ENCODE peak calls at places on chromosomes 6 and 20, in four cellular contexts. One of them, this sample, is unnamed. For H3K36me3, the result is how much of the 10 kb centered on the place peaks cover.

GRCh38 chr20:4507288-4507719 is 214.4 kb upstream of the PRND start:
- DNase-seq in testis: no peak
- DNase-seq in sigmoid colon: no peak
- DNase-seq in heart right ventricle: no peak
- DNase-seq in this sample: no peak

GRCh38 chr20:43727980-43728590 is 1.3 kb upstream of the GTSF1L start:
- DNase-seq in testis: no peak
- DNase-seq in sigmoid colon: no peak
- DNase-seq in heart right ventricle: no peak
- DNase-seq in this sample: no peak

GRCh38 chr6:35294308-35294945 is 3.2 kb upstream of the DEF6 start:
- DNase-seq in testis: peak
- DNase-seq in sigmoid colon: peak
- DNase-seq in heart right ventricle: no peak
- DNase-seq in this sample: no peak

GRCh38 chr6:29510202-29510601 is 22.4 kb upstream of the MAS1L start:
- DNase-seq in testis: no peak
- DNase-seq in sigmoid colon: no peak
- DNase-seq in heart right ventricle: no peak
- DNase-seq in this sample: no peak

GRCh38 chr6:144296973-144297372 is 11.8 kb downstream of the UTRN start:
- DNase-seq in testis: no peak
- DNase-seq in sigmoid colon: no peak
- DNase-seq in heart right ventricle: peak
- DNase-seq in this sample: peak

GRCh38 chr20:36344517-36345132 is 38.5 kb downstream of the DLGAP4 start:
- DNase-seq in testis: peak
- DNase-seq in sigmoid colon: no peak
- DNase-seq in heart right ventricle: peak
- DNase-seq in this sample: no peak

GRCh38 chr20:12028771-12029170 is 111.1 kb downstream of the BTBD3 start:
- DNase-seq in testis: no peak
- DNase-seq in sigmoid colon: no peak
- DNase-seq in heart right ventricle: no peak
- DNase-seq in this sample: no peak

GRCh38 chr6:81998432-81998831 is 246.0 kb upstream of the TENT5A start:
- DNase-seq in testis: no peak
- DNase-seq in sigmoid colon: no peak
- DNase-seq in heart right ventricle: no peak
- DNase-seq in this sample: no peak

GRCh38 chr6:46419576-46420002 is 71.7 kb downstream of the RCAN2 start:
- DNase-seq in testis: peak
- DNase-seq in sigmoid colon: peak
- DNase-seq in heart right ventricle: peak
- DNase-seq in this sample: no peak

GRCh38 chr20:17128206-17128605 is 98.6 kb upstream of the PCSK2 start:
- DNase-seq in testis: no peak
- DNase-seq in sigmoid colon: no peak
- DNase-seq in heart right ventricle: no peak
- DNase-seq in this sample: no peak

GRCh38 chr6:159871911-159872310 is 18.9 kb upstream of the MAS1 start:
- DNase-seq in testis: no peak
- DNase-seq in sigmoid colon: no peak
- DNase-seq in heart right ventricle: no peak
- DNase-seq in this sample: no peak

GRCh38 chr6:1436334-1437306 is 47.2 kb downstream of the FOXF2 start:
- DNase-seq in testis: peak
- DNase-seq in sigmoid colon: no peak
- DNase-seq in heart right ventricle: peak
- DNase-seq in this sample: no peak

GRCh38 chr6:34389034-34389433 is 3.4 kb downstream of the NUDT3 start:
- DNase-seq in testis: no peak
- DNase-seq in sigmoid colon: peak
- DNase-seq in heart right ventricle: no peak
- DNase-seq in this sample: no peak

GRCh38 chr20:33083544-33084340 is 4.3 kb downstream of the BPIFB4 start:
- DNase-seq in testis: no peak
- DNase-seq in sigmoid colon: no peak
- DNase-seq in heart right ventricle: no peak
- DNase-seq in this sample: no peak

GRCh38 chr6:148577687-148578488 is 168.9 kb upstream of the UST start:
- DNase-seq in testis: peak
- DNase-seq in sigmoid colon: peak
- DNase-seq in heart right ventricle: peak
- DNase-seq in this sample: peak

GRCh38 chr20:168876-169275 is 11.6 kb downstream of the DEFB127 start:
- DNase-seq in testis: no peak
- DNase-seq in sigmoid colon: no peak
- DNase-seq in heart right ventricle: no peak
- DNase-seq in this sample: no peak

GRCh38 chr6:145836170-145836569 is 21.6 kb upstream of the FBXO30 start:
- DNase-seq in testis: no peak
- DNase-seq in sigmoid colon: no peak
- DNase-seq in heart right ventricle: no peak
- DNase-seq in this sample: no peak

GRCh38 chr20:9482180-9482579 is 32.2 kb upstream of the LAMP5 start:
- DNase-seq in testis: no peak
- DNase-seq in sigmoid colon: no peak
- DNase-seq in heart right ventricle: no peak
- DNase-seq in this sample: no peak

GRCh38 chr20:19952392-19952791 is 64.8 kb upstream of the NAA20 start:
- DNase-seq in testis: no peak
- DNase-seq in sigmoid colon: no peak
- DNase-seq in heart right ventricle: no peak
- DNase-seq in this sample: no peak

GRCh38 chr20:19949195-19949867 is 67.8 kb upstream of the NAA20 start:
- DNase-seq in testis: no peak
- DNase-seq in sigmoid colon: no peak
- DNase-seq in heart right ventricle: no peak
- DNase-seq in this sample: no peak

GRCh38 chr20:19953606-19954005 is 63.6 kb upstream of the NAA20 start:
- DNase-seq in testis: no peak
- DNase-seq in sigmoid colon: no peak
- DNase-seq in heart right ventricle: no peak
- DNase-seq in this sample: no peak

GRCh38 chr20:19947611-19948264 is 69.4 kb upstream of the NAA20 start:
- DNase-seq in testis: no peak
- DNase-seq in sigmoid colon: no peak
- DNase-seq in heart right ventricle: no peak
- DNase-seq in this sample: no peak

GRCh38 chr20:19950042-19950441 is 67.1 kb upstream of the NAA20 start:
- DNase-seq in testis: no peak
- DNase-seq in sigmoid colon: no peak
- DNase-seq in heart right ventricle: no peak
- DNase-seq in this sample: no peak
- H3K36me3 ChIP-seq in testis: under half
- H3K36me3 ChIP-seq in sigmoid colon: under half
- H3K36me3 ChIP-seq in heart right ventricle: under half
- H3K36me3 ChIP-seq in this sample: under half

DNA sequence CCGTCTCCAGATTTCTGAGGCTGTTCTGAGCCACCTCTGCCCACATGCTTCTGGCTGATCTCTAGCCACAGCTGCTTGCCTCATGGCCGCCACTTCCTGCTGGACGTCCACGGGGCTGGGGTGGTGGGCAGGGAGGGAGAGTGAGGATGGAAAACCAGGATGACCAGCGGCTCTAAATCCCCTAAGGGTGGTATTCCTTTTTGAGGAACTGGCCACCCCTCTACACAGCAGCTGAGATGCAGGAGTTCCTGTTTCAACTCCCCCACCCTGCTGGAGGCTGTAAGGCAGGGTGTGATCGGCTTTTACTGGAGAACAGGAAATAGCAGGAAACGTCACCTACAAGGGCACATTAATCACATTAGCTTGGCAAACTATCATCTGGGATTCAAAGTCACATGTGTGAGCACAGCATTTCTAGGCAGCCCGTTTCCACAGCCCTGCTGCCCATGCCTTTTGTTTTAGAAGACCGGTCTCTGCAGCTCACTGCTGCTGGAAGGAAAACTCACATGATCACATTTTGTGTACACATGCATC is 181.6 kb upstream of the ECI2 start:
- DNase-seq in testis: no peak
- DNase-seq in sigmoid colon: no peak
- DNase-seq in heart right ventricle: peak
- DNase-seq in this sample: peak
- H3K27ac ChIP-seq in testis: no peak
- H3K27ac ChIP-seq in sigmoid colon: peak
- H3K27ac ChIP-seq in heart right ventricle: peak
- H3K27ac ChIP-seq in this sample: peak

DNA sequence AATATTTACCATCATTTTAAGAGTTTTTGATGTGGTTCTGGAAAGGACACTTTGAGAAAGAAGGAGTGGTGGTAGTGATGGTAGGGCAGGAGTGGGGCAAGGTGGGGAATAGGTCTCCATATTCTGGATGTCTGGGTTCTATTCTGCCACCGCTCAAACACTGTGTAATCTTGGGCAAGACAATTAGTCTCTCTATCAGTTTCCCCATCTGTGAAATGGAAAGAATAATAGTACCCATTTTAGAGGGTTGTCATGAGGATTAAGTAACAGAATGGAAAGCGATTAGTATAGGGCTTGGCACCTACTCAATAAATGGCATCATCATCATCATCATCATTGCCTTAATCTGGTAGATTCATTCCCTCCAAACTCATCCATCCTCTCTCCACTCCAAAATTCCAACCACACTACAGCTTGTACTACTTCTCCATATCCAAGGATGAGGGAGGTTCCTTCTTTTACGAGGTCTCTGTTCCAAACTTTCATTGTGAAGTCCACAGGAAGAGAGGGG is 982 bp upstream of the GGT7 start:
- DNase-seq in testis: no peak
- DNase-seq in sigmoid colon: no peak
- DNase-seq in heart right ventricle: no peak
- DNase-seq in this sample: no peak
- H3K4me3 ChIP-seq in testis: no peak
- H3K4me3 ChIP-seq in sigmoid colon: peak
- H3K4me3 ChIP-seq in heart right ventricle: peak
- H3K4me3 ChIP-seq in this sample: no peak

GRCh38 chr6:105795913-105796517 is 290.1 kb upstream of the PRDM1 start:
- DNase-seq in testis: no peak
- DNase-seq in sigmoid colon: no peak
- DNase-seq in heart right ventricle: no peak
- DNase-seq in this sample: no peak

GRCh38 chr6:105794263-105794662 is 291.9 kb upstream of the PRDM1 start:
- DNase-seq in testis: peak
- DNase-seq in sigmoid colon: peak
- DNase-seq in heart right ventricle: peak
- DNase-seq in this sample: no peak

GRCh38 chr6:105797313-105797970 is 288.7 kb upstream of the PRDM1 start:
- DNase-seq in testis: no peak
- DNase-seq in sigmoid colon: no peak
- DNase-seq in heart right ventricle: no peak
- DNase-seq in this sample: no peak

GRCh38 chr6:105793132-105793531 is 293.0 kb upstream of the PRDM1 start:
- DNase-seq in testis: no peak
- DNase-seq in sigmoid colon: no peak
- DNase-seq in heart right ventricle: no peak
- DNase-seq in this sample: peak

GRCh38 chr6:105794870-105795269 is 291.3 kb upstream of the PRDM1 start:
- DNase-seq in testis: no peak
- DNase-seq in sigmoid colon: no peak
- DNase-seq in heart right ventricle: no peak
- DNase-seq in this sample: no peak
- H3K36me3 ChIP-seq in testis: under half
- H3K36me3 ChIP-seq in sigmoid colon: under half
- H3K36me3 ChIP-seq in heart right ventricle: under half
- H3K36me3 ChIP-seq in this sample: under half

GRCh38 chr20:38735172-38735571 is 10.9 kb downstream of the SLC32A1 start:
- DNase-seq in testis: no peak
- DNase-seq in sigmoid colon: peak
- DNase-seq in heart right ventricle: no peak
- DNase-seq in this sample: no peak
- H3K27ac ChIP-seq in testis: no peak
- H3K27ac ChIP-seq in sigmoid colon: no peak
- H3K27ac ChIP-seq in heart right ventricle: no peak
- H3K27ac ChIP-seq in this sample: no peak

DNA sequence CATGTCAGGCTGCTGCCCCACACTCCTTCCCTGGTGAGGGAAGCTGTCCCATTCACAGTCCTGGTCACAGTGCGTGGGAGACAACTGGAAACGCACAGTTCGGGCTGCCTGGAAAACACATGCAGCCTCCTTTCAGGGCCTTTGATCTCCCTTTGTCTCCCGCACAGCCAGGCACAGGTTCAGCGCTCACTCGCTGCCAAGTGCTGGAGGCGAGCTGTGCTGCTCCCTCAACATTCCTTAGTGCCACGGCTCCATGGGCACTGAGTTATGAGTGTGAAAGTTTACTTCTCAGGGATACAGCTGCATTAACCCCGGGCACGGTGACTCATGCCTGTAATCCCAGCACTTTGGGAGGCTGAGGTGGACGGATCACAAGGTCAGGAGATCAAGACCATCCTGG is 9.1 kb downstream of the YTHDF1 start:
- DNase-seq in testis: peak
- DNase-seq in sigmoid colon: no peak
- DNase-seq in heart right ventricle: no peak
- DNase-seq in this sample: no peak
- H3K4me3 ChIP-seq in testis: no peak
- H3K4me3 ChIP-seq in sigmoid colon: no peak
- H3K4me3 ChIP-seq in heart right ventricle: no peak
- H3K4me3 ChIP-seq in this sample: no peak

GRCh38 chr6:138909975-138910374 is 78.1 kb downstream of the REPS1 start:
- DNase-seq in testis: no peak
- DNase-seq in sigmoid colon: no peak
- DNase-seq in heart right ventricle: peak
- DNase-seq in this sample: no peak

GRCh38 chr6:138907167-138907566 is 80.9 kb downstream of the REPS1 start:
- DNase-seq in testis: no peak
- DNase-seq in sigmoid colon: no peak
- DNase-seq in heart right ventricle: no peak
- DNase-seq in this sample: no peak

GRCh38 chr6:138909511-138909910 is 78.5 kb downstream of the REPS1 start:
- DNase-seq in testis: no peak
- DNase-seq in sigmoid colon: no peak
- DNase-seq in heart right ventricle: no peak
- DNase-seq in this sample: no peak

GRCh38 chr6:138914701-138915100 is 73.4 kb downstream of the REPS1 start:
- DNase-seq in testis: no peak
- DNase-seq in sigmoid colon: no peak
- DNase-seq in heart right ventricle: no peak
- DNase-seq in this sample: no peak

DNA sequence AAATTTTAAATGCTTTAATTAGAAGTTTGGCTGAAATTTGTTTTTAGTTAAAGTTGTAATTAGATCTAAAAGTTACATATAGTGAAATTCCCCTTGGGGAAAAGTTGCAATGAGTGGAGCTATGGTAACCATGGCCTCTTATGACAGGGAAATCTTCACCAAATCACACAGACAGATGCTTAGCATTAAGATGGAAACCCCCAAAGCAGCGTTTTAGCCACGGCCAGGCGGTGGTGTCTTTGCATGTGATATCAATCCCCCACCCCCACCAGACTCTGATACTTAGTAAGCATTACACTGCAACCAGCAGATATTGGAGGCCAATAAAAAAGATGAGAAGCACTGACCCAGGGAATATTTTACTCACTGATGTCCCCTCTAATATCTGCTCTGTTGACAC is 75.7 kb downstream of the REPS1 start:
- DNase-seq in testis: no peak
- DNase-seq in sigmoid colon: no peak
- DNase-seq in heart right ventricle: no peak
- DNase-seq in this sample: no peak
- H3K36me3 ChIP-seq in testis: under half
- H3K36me3 ChIP-seq in sigmoid colon: under half
- H3K36me3 ChIP-seq in heart right ventricle: under half
- H3K36me3 ChIP-seq in this sample: half or more